ENCODE peak calls at places on chromosomes 7 and 10, in seven cellular contexts. One of them, this sample, is unnamed.

GRCh38 chr7:86733783-86734182 is 90.1 kb downstream of the GRM3 start:
- DNase-seq in kidney epithelial cell: no peak
- DNase-seq in nucleus accumbens: no peak
- DNase-seq in A172: peak
- DNase-seq in iris pigment epithelial cell: peak
- DNase-seq in erythroblast: peak
- DNase-seq in activated naive CD4-positive, alpha-beta T cell treated with anti-CD3 and anti-CD28 coated beads for 36 hours: no peak
- DNase-seq in this sample: no peak

GRCh38 chr10:73812662-73813061 is 1.3 kb upstream of the NDST2 start:
- DNase-seq in A172: no peak
- DNase-seq in erythroblast: no peak
- DNase-seq in iris pigment epithelial cell: no peak
- DNase-seq in kidney epithelial cell: no peak
- DNase-seq in activated naive CD4-positive, alpha-beta T cell treated with anti-CD3 and anti-CD28 coated beads for 36 hours: no peak
- DNase-seq in nucleus accumbens: no peak
- DNase-seq in this sample: no peak

GRCh38 chr10:132320776-132321469 is 11.1 kb upstream of the LRRC27 start:
- DNase-seq in erythroblast: no peak
- DNase-seq in A172: no peak
- DNase-seq in kidney epithelial cell: no peak
- DNase-seq in iris pigment epithelial cell: no peak
- DNase-seq in activated naive CD4-positive, alpha-beta T cell treated with anti-CD3 and anti-CD28 coated beads for 36 hours: no peak
- DNase-seq in nucleus accumbens: no peak
- DNase-seq in this sample: no peak

GRCh38 chr10:97673736-97674525 is 13.1 kb downstream of the AVPI1 start:
- DNase-seq in erythroblast: peak
- DNase-seq in activated naive CD4-positive, alpha-beta T cell treated with anti-CD3 and anti-CD28 coated beads for 36 hours: peak
- DNase-seq in kidney epithelial cell: no peak
- DNase-seq in nucleus accumbens: no peak
- DNase-seq in A172: peak
- DNase-seq in iris pigment epithelial cell: peak
- DNase-seq in this sample: peak

GRCh38 chr10:36446873-36447272 is 678.5 kb upstream of the ANKRD30A start:
- DNase-seq in activated naive CD4-positive, alpha-beta T cell treated with anti-CD3 and anti-CD28 coated beads for 36 hours: no peak
- DNase-seq in erythroblast: no peak
- DNase-seq in A172: no peak
- DNase-seq in kidney epithelial cell: no peak
- DNase-seq in nucleus accumbens: no peak
- DNase-seq in iris pigment epithelial cell: no peak
- DNase-seq in this sample: no peak

GRCh38 chr7:138773817-138774216 is 24.0 kb upstream of the TMEM213 start:
- DNase-seq in nucleus accumbens: no peak
- DNase-seq in erythroblast: no peak
- DNase-seq in iris pigment epithelial cell: no peak
- DNase-seq in activated naive CD4-positive, alpha-beta T cell treated with anti-CD3 and anti-CD28 coated beads for 36 hours: no peak
- DNase-seq in kidney epithelial cell: no peak
- DNase-seq in A172: no peak
- DNase-seq in this sample: no peak

GRCh38 chr7:106418526-106418925 is 133.7 kb upstream of the NAMPT start:
- DNase-seq in iris pigment epithelial cell: peak
- DNase-seq in erythroblast: no peak
- DNase-seq in A172: peak
- DNase-seq in activated naive CD4-positive, alpha-beta T cell treated with anti-CD3 and anti-CD28 coated beads for 36 hours: no peak
- DNase-seq in nucleus accumbens: no peak
- DNase-seq in kidney epithelial cell: no peak
- DNase-seq in this sample: no peak

GRCh38 chr7:121753965-121754364 is 119.0 kb upstream of the PTPRZ1 start:
- DNase-seq in A172: no peak
- DNase-seq in activated naive CD4-positive, alpha-beta T cell treated with anti-CD3 and anti-CD28 coated beads for 36 hours: no peak
- DNase-seq in erythroblast: no peak
- DNase-seq in kidney epithelial cell: no peak
- DNase-seq in iris pigment epithelial cell: no peak
- DNase-seq in nucleus accumbens: no peak
- DNase-seq in this sample: no peak

GRCh38 chr7:128435311-128435654 is 20.4 kb upstream of the HILPDA start:
- DNase-seq in A172: no peak
- DNase-seq in activated naive CD4-positive, alpha-beta T cell treated with anti-CD3 and anti-CD28 coated beads for 36 hours: no peak
- DNase-seq in kidney epithelial cell: no peak
- DNase-seq in nucleus accumbens: no peak
- DNase-seq in iris pigment epithelial cell: no peak
- DNase-seq in erythroblast: no peak
- DNase-seq in this sample: no peak

GRCh38 chr7:99314504-99314903 is 11.2 kb upstream of the ARPC1A start:
- DNase-seq in A172: no peak
- DNase-seq in kidney epithelial cell: no peak
- DNase-seq in nucleus accumbens: no peak
- DNase-seq in activated naive CD4-positive, alpha-beta T cell treated with anti-CD3 and anti-CD28 coated beads for 36 hours: peak
- DNase-seq in erythroblast: no peak
- DNase-seq in iris pigment epithelial cell: no peak
- DNase-seq in this sample: no peak

GRCh38 chr7:40432046-40432445 is 297.2 kb downstream of the SUGCT start:
- DNase-seq in erythroblast: no peak
- DNase-seq in iris pigment epithelial cell: no peak
- DNase-seq in activated naive CD4-positive, alpha-beta T cell treated with anti-CD3 and anti-CD28 coated beads for 36 hours: no peak
- DNase-seq in kidney epithelial cell: no peak
- DNase-seq in nucleus accumbens: no peak
- DNase-seq in A172: no peak
- DNase-seq in this sample: no peak

GRCh38 chr10:32077896-32078295 is 21.7 kb upstream of the KIF5B start:
- DNase-seq in nucleus accumbens: no peak
- DNase-seq in A172: peak
- DNase-seq in erythroblast: no peak
- DNase-seq in activated naive CD4-positive, alpha-beta T cell treated with anti-CD3 and anti-CD28 coated beads for 36 hours: no peak
- DNase-seq in iris pigment epithelial cell: peak
- DNase-seq in kidney epithelial cell: no peak
- DNase-seq in this sample: no peak

GRCh38 chr10:117320050-117320665 is 55.1 kb downstream of the PDZD8 start:
- DNase-seq in A172: no peak
- DNase-seq in activated naive CD4-positive, alpha-beta T cell treated with anti-CD3 and anti-CD28 coated beads for 36 hours: peak
- DNase-seq in kidney epithelial cell: no peak
- DNase-seq in nucleus accumbens: no peak
- DNase-seq in erythroblast: peak
- DNase-seq in iris pigment epithelial cell: peak
- DNase-seq in this sample: peak